ENCODE peak calls at places on chromosomes 2 and 18, in four cellular contexts. K is frontal cortex, Z is neuronal stem cell, A is suprapubic skin. D is an unnamed sample.

GRCh38 chr18:2692508-2692907 is 37.0 kb downstream of the SMCHD1 start:
- DNase-seq in K (no peak), Z (no peak), A (no peak), D (no peak)

GRCh38 chr18:22347624-22348511 is 69.8 kb downstream of the CTAGE1 start:
- DNase-seq in K (no peak), Z (peak), A (no peak), D (peak)

GRCh38 chr18:49565656-49566055 is 3.8 kb downstream of the LIPG start:
- DNase-seq in K (peak), Z (no peak), A (no peak), D (peak)

GRCh38 chr2:240298803-240299709 is 136.4 kb upstream of the GPC1 start:
- DNase-seq in K (no peak), Z (no peak), A (no peak), D (no peak)

GRCh38 chr2:96325884-96326255 is 753 bp downstream of the ITPRIPL1 start:
- DNase-seq in K (no peak), Z (no peak), A (peak), D (no peak)

GRCh38 chr2:106053116-106053515 is 141.0 kb downstream of the UXS1 start:
- DNase-seq in K (no peak), Z (no peak), A (no peak), D (no peak)

GRCh38 chr2:108369153-108369552 is 8.6 kb upstream of the SULT1C4 start:
- DNase-seq in K (no peak), Z (no peak), A (no peak), D (no peak)

GRCh38 chr18:79690071-79690470 is 10.5 kb downstream of the CTDP1 start:
- DNase-seq in K (no peak), Z (no peak), A (no peak), D (no peak)

GRCh38 chr2:109158237-109158636 is 29.2 kb downstream of the SH3RF3 start:
- DNase-seq in K (no peak), Z (no peak), A (no peak), D (no peak)

GRCh38 chr2:39375917-39376316 is 61.2 kb downstream of the MAP4K3 start:
- DNase-seq in K (no peak), Z (no peak), A (no peak), D (no peak)

GRCh38 chr2:2896011-2896410 is 481.6 kb downstream of the EIPR1 start:
- DNase-seq in K (no peak), Z (no peak), A (no peak), D (no peak)

GRCh38 chr2:47321411-47322031 is 81.4 kb upstream of the MSH2 start:
- DNase-seq in K (no peak), Z (no peak), A (no peak), D (no peak)

GRCh38 chr2:199315299-199316179 is 142.2 kb downstream of the SATB2 start:
- DNase-seq in K (no peak), Z (peak), A (no peak), D (no peak)

GRCh38 chr2:37877457-37878315 is 47.4 kb upstream of the RMDN2 start:
- DNase-seq in K (no peak), Z (peak), A (no peak), D (peak)

GRCh38 chr2:44964704-44965343 is 23.3 kb downstream of the SIX3 start:
- DNase-seq in K (no peak), Z (no peak), A (no peak), D (no peak)

GRCh38 chr2:82344670-82345069 is 2040.1 kb upstream of the LRRTM1 start:
- DNase-seq in K (no peak), Z (no peak), A (no peak), D (no peak)

GRCh38 chr2:9187620-9188214 is 18.9 kb upstream of the ASAP2 start:
- DNase-seq in K (no peak), Z (no peak), A (no peak), D (no peak)

GRCh38 chr2:11056614-11057013 is 98.7 kb upstream of the SLC66A3 start:
- DNase-seq in K (no peak), Z (no peak), A (no peak), D (no peak)

GRCh38 chr18:76647322-76647721 is 152.3 kb upstream of the ZNF516 start:
- DNase-seq in K (no peak), Z (no peak), A (no peak), D (no peak)